ENCODE peak calls at places on chromosomes 7 and 10, in nine cellular contexts. K is AG20443; C is stimulated activated CD8-positive, alpha-beta memory T cell treated with anti-CD3 and anti-CD28 coated beads, Interleukin-4, amount 100 ng/mL, for 1 hour; A is NCI-H187; J is HFF-Myc; N is stimulated activated CD4-positive, alpha-beta T cell treated with anti-CD3 and anti-CD28 coated beads, Interleukin-2, amount 100 ng/mL, for 48 hours; G is ELR; V is hepatocyte; W is AG04449. I is an unnamed sample.

GRCh38 chr7:26976840-26977239 is 112.5 kb upstream of the SKAP2 start:
- DNase-seq in K (no peak), C (no peak), A (no peak), J (no peak), N (no peak), G (no peak), V (no peak), W (no peak), I (no peak)

GRCh38 chr10:104336829-104337526 is 1.3 kb downstream of the ITPRIP start:
- DNase-seq in K (peak; percentile 49), C (no peak), A (no peak), J (no peak), N (no peak), G (peak; percentile 41), V (no peak), W (no peak), I (no peak)

GRCh38 chr7:28245108-28245868 is 64.7 kb upstream of the JAZF1 start:
- DNase-seq in K (no peak), C (no peak), A (no peak), J (no peak), N (no peak), G (no peak), V (no peak), W (no peak), I (no peak)

GRCh38 chr10:22427101-22427500 is 81.8 kb downstream of the SPAG6 start:
- DNase-seq in K (peak; percentile 44), C (no peak), A (no peak), J (no peak), N (no peak), G (peak; percentile 68), V (peak; percentile 24), W (no peak), I (no peak)

GRCh38 chr10:20029523-20029922 is 213.3 kb downstream of the PLXDC2 start:
- DNase-seq in K (no peak), C (no peak), A (no peak), J (no peak), N (no peak), G (no peak), V (no peak), W (no peak), I (no peak)

GRCh38 chr10:95221124-95221523 is 27.1 kb downstream of the ACSM6 start:
- DNase-seq in K (no peak), C (no peak), A (no peak), J (no peak), N (no peak), G (peak; percentile 75), V (no peak), W (no peak), I (no peak)

GRCh38 chr7:13420711-13421110 is 568.8 kb downstream of the ETV1 start:
- DNase-seq in K (no peak), C (no peak), A (no peak), J (no peak), N (no peak), G (no peak), V (no peak), W (no peak), I (no peak)

GRCh38 chr7:4621401-4621800 is 60.7 kb upstream of the FOXK1 start:
- DNase-seq in K (no peak), C (no peak), A (no peak), J (no peak), N (no peak), G (no peak), V (no peak), W (no peak), I (no peak)

GRCh38 chr10:102650655-102651454 is 6.6 kb downstream of the TRIM8 start:
- DNase-seq in K (no peak), C (no peak), A (no peak), J (no peak), N (no peak), G (no peak), V (no peak), W (no peak), I (no peak)

GRCh38 chr10:31157125-31157983 is 125.7 kb upstream of the ZNF438 start:
- DNase-seq in K (peak; percentile 84), C (no peak), A (no peak), J (peak; percentile 26), N (no peak), G (peak; percentile 17), V (peak; percentile 32), W (no peak), I (no peak)

GRCh38 chr10:43136995-43137700 is 1.1 kb upstream of the CSGALNACT2 start:
- DNase-seq in K (no peak), C (no peak), A (no peak), J (no peak), N (no peak), G (peak; percentile 33), V (no peak), W (no peak), I (no peak)

GRCh38 chr10:100208271-100208670 is 21.1 kb downstream of the CHUK start:
- DNase-seq in K (no peak), C (no peak), A (no peak), J (no peak), N (no peak), G (no peak), V (no peak), W (no peak), I (no peak)

GRCh38 chr7:54967384-54967783 is 51.4 kb upstream of the EGFR start:
- DNase-seq in K (no peak), C (no peak), A (no peak), J (no peak), N (no peak), G (peak; percentile 56), V (peak; percentile 31), W (no peak), I (peak; percentile 29)

GRCh38 chr7:428896-429827 is 90.5 kb downstream of the PDGFA start:
- DNase-seq in K (no peak), C (no peak), A (no peak), J (no peak), N (no peak), G (no peak), V (no peak), W (no peak), I (no peak)

GRCh38 chr10:22334414-22335203 is 10.7 kb upstream of the SPAG6 start:
- DNase-seq in K (peak; percentile 11), C (no peak), A (no peak), J (no peak), N (no peak), G (no peak), V (peak; percentile 66), W (no peak), I (no peak)

GRCh38 chr10:24318517-24318916 is 109.6 kb downstream of the KIAA1217 start:
- DNase-seq in K (no peak), C (no peak), A (no peak), J (no peak), N (no peak), G (no peak), V (peak; percentile 17), W (no peak), I (no peak)

GRCh38 chr10:62992145-62992721 is 140.9 kb upstream of the NRBF2 start:
- DNase-seq in K (no peak), C (no peak), A (no peak), J (no peak), N (no peak), G (peak; percentile 80), V (no peak), W (no peak), I (no peak)

GRCh38 chr10:13136651-13137050 is 24.7 kb upstream of the MCM10 start:
- DNase-seq in K (no peak), C (no peak), A (no peak), J (no peak), N (no peak), G (no peak), V (no peak), W (no peak), I (no peak)

GRCh38 chr10:287814-288213 is 152.6 kb downstream of the ZMYND11 start:
- DNase-seq in K (no peak), C (no peak), A (no peak), J (no peak), N (no peak), G (peak; percentile 55), V (no peak), W (no peak), I (no peak)

GRCh38 chr10:127919418-127920191 is 12.7 kb downstream of the PTPRE start:
- DNase-seq in K (peak; percentile 73), C (no peak), A (no peak), J (peak; percentile 63), N (no peak), G (peak; percentile 51), V (no peak), W (no peak), I (no peak)

GRCh38 chr10:1216576-1217236 is 160.5 kb downstream of the WDR37 start:
- DNase-seq in K (no peak), C (no peak), A (no peak), J (no peak), N (no peak), G (no peak), V (no peak), W (no peak), I (no peak)

GRCh38 chr7:78955329-78955728 is 498.1 kb downstream of the MAGI2 start:
- DNase-seq in K (no peak), C (no peak), A (no peak), J (no peak), N (no peak), G (no peak), V (no peak), W (no peak), I (no peak)

GRCh38 chr10:99435986-99436633 is 5.7 kb upstream of the GOT1 start:
- DNase-seq in K (peak; percentile 33), C (no peak), A (peak; percentile 8), J (no peak), N (no peak), G (peak; percentile 69), V (peak; percentile 76), W (no peak), I (no peak)

GRCh38 chr10:69619626-69620025 is 10.4 kb upstream of the FAM241B start:
- DNase-seq in K (no peak), C (no peak), A (no peak), J (no peak), N (no peak), G (no peak), V (no peak), W (no peak), I (no peak)

GRCh38 chr10:25707541-25707940 is 226.5 kb upstream of the MYO3A start:
- DNase-seq in K (no peak), C (no peak), A (no peak), J (no peak), N (no peak), G (no peak), V (no peak), W (no peak), I (no peak)